ENCODE peak calls at places on chromosomes 13 and 19, in ten cellular contexts. One of them, this sample, is unnamed.

GRCh38 chr13:110644892-110645521 is 29.7 kb downstream of the NAXD start:
- DNase-seq in nephron progenitor cell: peak; percentile 71
- DNase-seq in AG10803: peak; percentile 74
- DNase-seq in GM23338: peak; percentile 94
- DNase-seq in PC-3: peak; percentile 29
- DNase-seq in HFFc6: peak; percentile 71
- DNase-seq in testis: peak; percentile 74
- DNase-seq in natural killer cell: no peak
- DNase-seq in astrocyte: peak; percentile 48
- DNase-seq in cardiac muscle cell: peak; percentile 65
- DNase-seq in this sample: no peak

GRCh38 chr13:40148103-40148502 is 492.6 kb downstream of the COG6 start:
- DNase-seq in nephron progenitor cell: no peak
- DNase-seq in AG10803: no peak
- DNase-seq in GM23338: no peak
- DNase-seq in PC-3: no peak
- DNase-seq in HFFc6: no peak
- DNase-seq in testis: no peak
- DNase-seq in natural killer cell: no peak
- DNase-seq in astrocyte: no peak
- DNase-seq in cardiac muscle cell: no peak
- DNase-seq in this sample: no peak

GRCh38 chr13:27172495-27172842 is 858 bp upstream of the USP12 start:
- DNase-seq in nephron progenitor cell: no peak
- DNase-seq in AG10803: peak; percentile 36
- DNase-seq in GM23338: no peak
- DNase-seq in PC-3: peak; percentile 43
- DNase-seq in HFFc6: peak; percentile 42
- DNase-seq in testis: peak; percentile 33
- DNase-seq in natural killer cell: no peak
- DNase-seq in astrocyte: no peak
- DNase-seq in cardiac muscle cell: no peak
- DNase-seq in this sample: no peak

GRCh38 chr13:101579291-101579802 is 126.9 kb downstream of the ITGBL1 start:
- DNase-seq in nephron progenitor cell: no peak
- DNase-seq in AG10803: peak; percentile 58
- DNase-seq in GM23338: no peak
- DNase-seq in PC-3: peak; percentile 31
- DNase-seq in HFFc6: peak; percentile 23
- DNase-seq in testis: no peak
- DNase-seq in natural killer cell: no peak
- DNase-seq in astrocyte: peak; percentile 54
- DNase-seq in cardiac muscle cell: peak; percentile 25
- DNase-seq in this sample: no peak

GRCh38 chr19:3270908-3271307 is 46.4 kb downstream of the CELF5 start:
- DNase-seq in nephron progenitor cell: no peak
- DNase-seq in AG10803: peak; percentile 22
- DNase-seq in GM23338: peak; percentile 96
- DNase-seq in PC-3: peak; percentile 40
- DNase-seq in HFFc6: peak; percentile 54
- DNase-seq in testis: peak; percentile 74
- DNase-seq in natural killer cell: no peak
- DNase-seq in astrocyte: peak; percentile 18
- DNase-seq in cardiac muscle cell: peak; percentile 55
- DNase-seq in this sample: no peak

GRCh38 chr13:75587679-75588078 is 38.1 kb downstream of the UCHL3 start:
- DNase-seq in nephron progenitor cell: no peak
- DNase-seq in AG10803: peak; percentile 9
- DNase-seq in GM23338: peak; percentile 81
- DNase-seq in PC-3: no peak
- DNase-seq in HFFc6: no peak
- DNase-seq in testis: no peak
- DNase-seq in natural killer cell: no peak
- DNase-seq in astrocyte: no peak
- DNase-seq in cardiac muscle cell: peak; percentile 12
- DNase-seq in this sample: no peak

GRCh38 chr13:48319458-48320395 is 16.2 kb downstream of the RB1 start:
- DNase-seq in nephron progenitor cell: no peak
- DNase-seq in AG10803: no peak
- DNase-seq in GM23338: no peak
- DNase-seq in PC-3: no peak
- DNase-seq in HFFc6: no peak
- DNase-seq in testis: no peak
- DNase-seq in natural killer cell: no peak
- DNase-seq in astrocyte: no peak
- DNase-seq in cardiac muscle cell: no peak
- DNase-seq in this sample: no peak

GRCh38 chr13:33973194-33973593 is 155.2 kb downstream of the RFC3 start:
- DNase-seq in nephron progenitor cell: no peak
- DNase-seq in AG10803: no peak
- DNase-seq in GM23338: no peak
- DNase-seq in PC-3: no peak
- DNase-seq in HFFc6: no peak
- DNase-seq in testis: no peak
- DNase-seq in natural killer cell: no peak
- DNase-seq in astrocyte: no peak
- DNase-seq in cardiac muscle cell: no peak
- DNase-seq in this sample: no peak

GRCh38 chr19:35130761-35131720 is 3.8 kb downstream of the LGI4 start:
- DNase-seq in nephron progenitor cell: no peak
- DNase-seq in AG10803: no peak
- DNase-seq in GM23338: no peak
- DNase-seq in PC-3: no peak
- DNase-seq in HFFc6: no peak
- DNase-seq in testis: no peak
- DNase-seq in natural killer cell: no peak
- DNase-seq in astrocyte: no peak
- DNase-seq in cardiac muscle cell: no peak
- DNase-seq in this sample: no peak

DNA sequence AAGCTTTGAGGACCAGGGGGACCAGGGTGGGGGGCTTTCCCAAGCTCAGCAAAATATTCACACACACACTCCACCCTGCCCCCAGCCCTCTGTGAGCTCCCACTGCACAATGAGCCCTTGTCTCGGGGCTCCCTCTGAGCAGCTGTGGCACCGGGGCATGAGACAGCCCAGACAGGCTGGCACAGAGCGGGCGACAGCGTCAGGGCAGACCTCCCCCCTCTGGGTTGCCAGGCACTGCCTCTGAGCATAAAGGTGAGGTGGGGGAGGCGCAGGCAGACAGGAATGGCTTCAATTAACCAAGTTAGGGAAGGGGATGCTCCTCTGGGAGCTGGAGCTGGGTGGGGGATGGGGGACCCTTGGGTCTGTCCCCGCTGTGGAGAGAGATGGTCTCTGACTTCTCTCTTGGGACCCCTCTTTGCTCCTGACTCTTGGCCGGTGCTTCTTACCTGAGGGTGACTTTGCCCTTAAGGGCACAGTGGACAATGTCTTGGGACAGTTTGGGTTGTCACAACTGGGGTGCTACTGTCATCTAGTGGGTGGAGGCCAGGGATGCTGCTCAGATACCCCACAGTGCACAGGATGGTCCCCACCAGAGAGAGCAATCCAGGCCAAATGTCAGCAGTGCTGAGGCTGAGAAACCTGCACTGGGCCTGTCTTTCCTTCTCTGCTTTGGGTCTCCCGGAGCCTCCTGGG is 30.3 kb downstream of the LYL1 start:
- DNase-seq in nephron progenitor cell: no peak
- DNase-seq in AG10803: no peak
- DNase-seq in GM23338: no peak
- DNase-seq in PC-3: no peak
- DNase-seq in HFFc6: no peak
- DNase-seq in testis: no peak
- DNase-seq in natural killer cell: no peak
- DNase-seq in astrocyte: no peak
- DNase-seq in cardiac muscle cell: no peak
- DNase-seq in this sample: no peak
- TF ChIP-seq CTCF in nephron progenitor cell: no peak
- TF ChIP-seq CTCF in AG10803: no peak
- TF ChIP-seq CTCF in GM23338: peak; percentile 21
- TF ChIP-seq CTCF in PC-3: no peak
- TF ChIP-seq CTCF in HFFc6: peak; percentile 15
- TF ChIP-seq CTCF in testis: no peak
- TF ChIP-seq CTCF in natural killer cell: no peak
- TF ChIP-seq CTCF in astrocyte: no peak
- TF ChIP-seq CTCF in cardiac muscle cell: no peak
- TF ChIP-seq CTCF in this sample: no peak

DNA sequence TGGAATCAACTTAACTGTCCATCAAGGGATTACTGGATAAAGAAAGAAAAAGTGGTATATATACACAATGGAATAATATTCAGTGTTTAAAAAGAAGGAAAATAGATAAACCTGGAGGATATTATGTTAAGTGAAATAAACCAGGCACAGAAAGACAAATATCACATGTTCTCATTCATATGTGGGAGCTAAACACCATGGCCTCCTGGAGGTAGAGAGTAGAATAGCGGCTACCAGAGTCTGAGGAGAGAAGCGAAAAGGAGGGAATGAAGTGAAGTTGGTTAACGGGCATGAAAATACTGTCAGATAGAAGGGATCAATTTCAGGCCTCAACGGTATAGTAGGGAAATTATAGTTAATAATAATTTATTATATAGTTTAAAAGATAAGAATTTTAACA is 147.5 kb upstream of the OBI1 start:
- DNase-seq in nephron progenitor cell: no peak
- DNase-seq in AG10803: no peak
- DNase-seq in GM23338: peak; percentile 67
- DNase-seq in PC-3: peak; percentile 18
- DNase-seq in HFFc6: peak; percentile 5
- DNase-seq in testis: no peak
- DNase-seq in natural killer cell: no peak
- DNase-seq in astrocyte: no peak
- DNase-seq in cardiac muscle cell: peak; percentile 1
- DNase-seq in this sample: no peak
- TF ChIP-seq CTCF in nephron progenitor cell: peak; percentile 45
- TF ChIP-seq CTCF in AG10803: no peak
- TF ChIP-seq CTCF in GM23338: peak; percentile 66
- TF ChIP-seq CTCF in PC-3: peak; percentile 30
- TF ChIP-seq CTCF in HFFc6: peak; percentile 33
- TF ChIP-seq CTCF in testis: peak; percentile 15
- TF ChIP-seq CTCF in natural killer cell: no peak
- TF ChIP-seq CTCF in astrocyte: no peak
- TF ChIP-seq CTCF in cardiac muscle cell: peak; percentile 21
- TF ChIP-seq CTCF in this sample: no peak

DNA sequence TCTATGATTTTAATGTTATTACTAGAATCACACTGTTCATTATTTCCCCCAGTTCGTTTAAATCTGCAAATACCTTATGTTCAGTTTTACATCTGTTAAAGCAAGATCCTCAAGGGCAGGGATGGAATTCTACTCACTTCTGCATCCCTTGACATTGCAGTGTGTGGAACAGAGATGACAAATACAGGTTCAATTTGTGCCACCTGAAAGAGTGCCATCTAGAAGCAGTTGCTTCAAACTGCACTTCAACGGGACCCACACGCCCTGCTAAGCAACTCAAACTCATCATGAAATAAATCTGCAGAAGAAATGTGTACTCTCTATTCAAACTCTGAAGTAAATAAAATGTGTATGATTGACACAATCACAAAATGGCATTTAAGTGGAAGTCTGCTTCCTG is 44.5 kb downstream of the RUBCNL start:
- DNase-seq in nephron progenitor cell: no peak
- DNase-seq in AG10803: no peak
- DNase-seq in GM23338: no peak
- DNase-seq in PC-3: no peak
- DNase-seq in HFFc6: no peak
- DNase-seq in testis: no peak
- DNase-seq in natural killer cell: no peak
- DNase-seq in astrocyte: no peak
- DNase-seq in cardiac muscle cell: no peak
- DNase-seq in this sample: no peak
- TF ChIP-seq CTCF in nephron progenitor cell: no peak
- TF ChIP-seq CTCF in AG10803: no peak
- TF ChIP-seq CTCF in GM23338: peak; percentile 15
- TF ChIP-seq CTCF in PC-3: peak; percentile 34
- TF ChIP-seq CTCF in HFFc6: no peak
- TF ChIP-seq CTCF in testis: no peak
- TF ChIP-seq CTCF in natural killer cell: no peak
- TF ChIP-seq CTCF in astrocyte: no peak
- TF ChIP-seq CTCF in cardiac muscle cell: no peak
- TF ChIP-seq CTCF in this sample: no peak

DNA sequence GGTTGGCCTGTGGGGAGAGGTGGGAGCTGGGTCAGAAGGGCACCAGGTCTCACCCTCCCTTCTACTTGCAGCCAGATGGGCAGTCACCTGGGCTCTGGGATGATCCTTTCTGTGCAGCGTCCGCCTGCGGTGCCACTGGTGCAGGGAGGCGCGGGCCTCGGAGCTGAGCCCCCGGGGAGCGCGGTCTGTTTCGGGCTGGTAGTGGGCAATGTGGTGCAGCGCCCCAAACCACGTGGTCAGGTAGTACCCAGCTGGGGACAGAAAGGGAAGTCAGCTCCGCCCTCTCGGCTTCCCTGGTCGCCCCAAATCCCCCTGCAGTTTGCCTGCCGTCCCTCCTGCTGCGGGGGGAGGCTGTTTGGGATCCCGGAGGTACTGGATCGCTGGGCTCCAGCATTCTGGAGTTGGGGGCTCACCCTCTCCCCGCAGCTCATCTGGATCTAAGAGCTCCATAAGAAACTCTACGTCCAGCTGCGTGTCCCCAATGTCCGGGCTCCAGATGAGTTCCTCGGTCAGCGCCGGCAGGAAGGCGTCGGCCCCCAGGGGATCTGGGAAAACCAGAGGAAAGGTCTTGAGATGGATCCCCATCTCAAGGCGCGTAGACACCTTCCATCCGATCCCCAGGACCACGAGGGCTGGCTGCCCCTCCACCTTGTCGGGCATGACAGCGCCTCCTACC is 8.8 kb downstream of the RINL start:
- DNase-seq in nephron progenitor cell: no peak
- DNase-seq in AG10803: no peak
- DNase-seq in GM23338: peak; percentile 70
- DNase-seq in PC-3: no peak
- DNase-seq in HFFc6: no peak
- DNase-seq in testis: no peak
- DNase-seq in natural killer cell: no peak
- DNase-seq in astrocyte: no peak
- DNase-seq in cardiac muscle cell: no peak
- DNase-seq in this sample: no peak
- TF ChIP-seq CTCF in nephron progenitor cell: no peak
- TF ChIP-seq CTCF in AG10803: no peak
- TF ChIP-seq CTCF in GM23338: peak; percentile 1
- TF ChIP-seq CTCF in PC-3: no peak
- TF ChIP-seq CTCF in HFFc6: no peak
- TF ChIP-seq CTCF in testis: no peak
- TF ChIP-seq CTCF in natural killer cell: no peak
- TF ChIP-seq CTCF in astrocyte: no peak
- TF ChIP-seq CTCF in cardiac muscle cell: no peak
- TF ChIP-seq CTCF in this sample: no peak

GRCh38 chr13:80718970-80719369 is 378.0 kb upstream of the SPRY2 start:
- DNase-seq in nephron progenitor cell: no peak
- DNase-seq in AG10803: no peak
- DNase-seq in GM23338: no peak
- DNase-seq in PC-3: no peak
- DNase-seq in HFFc6: no peak
- DNase-seq in testis: no peak
- DNase-seq in natural killer cell: no peak
- DNase-seq in astrocyte: no peak
- DNase-seq in cardiac muscle cell: no peak
- DNase-seq in this sample: no peak
- TF ChIP-seq CTCF in nephron progenitor cell: no peak
- TF ChIP-seq CTCF in AG10803: no peak
- TF ChIP-seq CTCF in GM23338: no peak
- TF ChIP-seq CTCF in PC-3: no peak
- TF ChIP-seq CTCF in HFFc6: no peak
- TF ChIP-seq CTCF in testis: no peak
- TF ChIP-seq CTCF in natural killer cell: no peak
- TF ChIP-seq CTCF in astrocyte: no peak
- TF ChIP-seq CTCF in cardiac muscle cell: no peak
- TF ChIP-seq CTCF in this sample: no peak

GRCh38 chr19:46784262-46785053 is 3.9 kb downstream of the SLC1A5 start:
- DNase-seq in nephron progenitor cell: peak; percentile 66
- DNase-seq in AG10803: peak; percentile 98
- DNase-seq in GM23338: peak; percentile 82
- DNase-seq in PC-3: peak; percentile 80
- DNase-seq in HFFc6: peak; percentile 94
- DNase-seq in testis: peak; percentile 82
- DNase-seq in natural killer cell: peak; percentile 21
- DNase-seq in astrocyte: peak; percentile 73
- DNase-seq in cardiac muscle cell: peak; percentile 95
- DNase-seq in this sample: peak; percentile 90
- TF ChIP-seq CTCF in nephron progenitor cell: peak; percentile 21
- TF ChIP-seq CTCF in AG10803: peak; percentile 28
- TF ChIP-seq CTCF in GM23338: peak; percentile 62
- TF ChIP-seq CTCF in PC-3: peak; percentile 45
- TF ChIP-seq CTCF in HFFc6: peak; percentile 70
- TF ChIP-seq CTCF in testis: no peak
- TF ChIP-seq CTCF in natural killer cell: peak; percentile 37
- TF ChIP-seq CTCF in astrocyte: no peak
- TF ChIP-seq CTCF in cardiac muscle cell: peak; percentile 38
- TF ChIP-seq CTCF in this sample: no peak

This sample was measured in suprapubic skin.